ENCODE peak calls at places on chromosome 22, in seven cellular contexts. O, Q, X, H, D, N and V are unnamed samples.
A peak's percentile ranks its signal among the peaks of the same experiment; 100 is the strongest.

GRCh38 chr22:37747090-37747714 is 50.4 kb downstream of the TRIOBP start:
- DNase-seq in Q (peak; percentile 60), X (peak; percentile 84), D (no peak), O (no peak), N (no peak), H (no peak), V (no peak)

GRCh38 chr22:42430486-42431125 is 1.6 kb downstream of the NFAM1 start:
- DNase-seq in N (no peak), O (no peak), H (no peak), X (no peak), D (no peak), Q (no peak), V (no peak)

GRCh38 chr22:41499624-41500280 is 30.8 kb downstream of the ACO2 start:
- DNase-seq in Q (no peak), X (no peak), N (no peak), H (no peak), O (no peak), D (no peak), V (no peak)

GRCh38 chr22:45707605-45708004 is 36.0 kb downstream of the ATXN10 start:
- DNase-seq in D (no peak), H (no peak), Q (no peak), X (no peak), N (no peak), O (no peak), V (no peak)

GRCh38 chr22:20783844-20784723 is 10.2 kb downstream of the SERPIND1 start:
- DNase-seq in D (peak; percentile 31), N (no peak), Q (peak; percentile 59), H (peak; percentile 55), X (no peak), O (peak; percentile 52), V (no peak)

GRCh38 chr22:27648853-27649252 is 152.7 kb downstream of the MN1 start:
- DNase-seq in D (no peak), Q (no peak), X (no peak), O (no peak), H (no peak), N (no peak), V (no peak)

GRCh38 chr22:21832291-21833290 is 34.9 kb downstream of the MAPK1 start:
- DNase-seq in D (no peak), O (no peak), X (no peak), N (no peak), Q (no peak), H (no peak), V (no peak)

GRCh38 chr22:37082251-37082650 is 27.3 kb downstream of the TMPRSS6 start:
- DNase-seq in O (no peak), Q (no peak), X (no peak), D (no peak), N (no peak), H (no peak), V (no peak)

GRCh38 chr22:50524664-50525103 is 714 bp downstream of the SCO2 start:
- DNase-seq in D (no peak), H (no peak), Q (no peak), O (no peak), N (no peak), X (no peak), V (no peak)

GRCh38 chr22:50525991-50526848 is 822 bp upstream of the SCO2 start:
- DNase-seq in X (peak; percentile 88), D (peak; percentile 88), N (no peak), H (peak; percentile 66), O (peak; percentile 84), Q (peak; percentile 92), V (peak; percentile 83)

GRCh38 chr22:50526849-50527801 is 1.7 kb upstream of the SCO2 start:
- DNase-seq in O (peak; percentile 71), Q (peak; percentile 77), H (no peak), X (peak; percentile 82), D (peak; percentile 74), N (no peak), V (peak; percentile 72)

GRCh38 chr22:50523806-50524663 is 1.4 kb downstream of the SCO2 start:
- DNase-seq in H (no peak), N (no peak), X (peak; percentile 69), O (no peak), Q (peak; percentile 52), D (peak; percentile 43), V (no peak)

DNA sequence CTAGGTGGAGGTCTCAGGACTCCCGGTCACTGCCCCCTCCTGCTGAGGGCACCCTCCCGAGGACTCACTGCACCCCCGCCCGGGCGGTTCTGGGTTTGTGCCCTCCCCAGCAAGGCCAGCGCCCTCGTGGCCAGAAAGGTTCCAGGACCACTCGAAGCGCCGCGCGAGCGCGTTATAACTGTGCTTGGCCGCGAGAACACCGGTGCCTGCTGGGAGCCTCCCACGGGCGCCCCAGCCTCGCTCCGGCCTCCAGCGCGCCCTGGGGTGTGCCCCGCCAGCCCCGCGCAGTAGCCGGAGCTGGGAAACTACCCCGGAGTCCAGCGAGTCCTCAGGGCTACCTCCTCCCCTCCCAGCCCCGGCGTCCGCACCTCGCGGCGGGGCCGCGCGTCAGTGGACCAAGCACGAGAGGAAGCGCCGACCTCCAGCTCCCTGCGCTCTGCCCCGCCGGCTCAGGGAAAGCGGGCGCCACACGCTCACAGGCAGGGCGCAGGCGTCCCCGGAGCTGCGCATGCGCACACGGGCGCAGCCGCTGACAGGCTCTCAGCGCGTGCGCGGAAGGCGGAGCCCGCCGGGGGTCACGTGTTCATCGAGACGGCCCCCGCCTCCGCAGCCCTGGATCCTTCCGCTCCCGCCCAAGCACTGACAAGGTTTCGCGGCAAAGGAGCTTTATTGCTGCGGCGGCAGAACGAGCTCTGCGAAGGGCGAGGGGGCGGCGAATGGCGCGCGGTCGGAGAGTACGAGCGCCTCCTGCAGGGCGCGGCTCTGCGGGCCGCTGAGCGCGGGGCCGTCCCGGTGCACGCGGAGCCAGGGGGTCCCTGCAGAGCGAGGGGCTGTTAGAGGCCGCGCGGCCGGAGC is at the start of gene SCO2:
- DNase-seq in Q (peak; percentile 100), X (peak; percentile 98), O (peak; percentile 93), N (peak; percentile 99), D (peak; percentile 98), H (peak; percentile 97), V (peak; percentile 98)
- TF ChIP-seq POLR2AphosphoS5 in Q (peak; percentile 90), X (peak; percentile 89), O (peak; percentile 72), N (peak; percentile 92), D (peak; percentile 98), H (peak; percentile 96), V (no peak)

DNA sequence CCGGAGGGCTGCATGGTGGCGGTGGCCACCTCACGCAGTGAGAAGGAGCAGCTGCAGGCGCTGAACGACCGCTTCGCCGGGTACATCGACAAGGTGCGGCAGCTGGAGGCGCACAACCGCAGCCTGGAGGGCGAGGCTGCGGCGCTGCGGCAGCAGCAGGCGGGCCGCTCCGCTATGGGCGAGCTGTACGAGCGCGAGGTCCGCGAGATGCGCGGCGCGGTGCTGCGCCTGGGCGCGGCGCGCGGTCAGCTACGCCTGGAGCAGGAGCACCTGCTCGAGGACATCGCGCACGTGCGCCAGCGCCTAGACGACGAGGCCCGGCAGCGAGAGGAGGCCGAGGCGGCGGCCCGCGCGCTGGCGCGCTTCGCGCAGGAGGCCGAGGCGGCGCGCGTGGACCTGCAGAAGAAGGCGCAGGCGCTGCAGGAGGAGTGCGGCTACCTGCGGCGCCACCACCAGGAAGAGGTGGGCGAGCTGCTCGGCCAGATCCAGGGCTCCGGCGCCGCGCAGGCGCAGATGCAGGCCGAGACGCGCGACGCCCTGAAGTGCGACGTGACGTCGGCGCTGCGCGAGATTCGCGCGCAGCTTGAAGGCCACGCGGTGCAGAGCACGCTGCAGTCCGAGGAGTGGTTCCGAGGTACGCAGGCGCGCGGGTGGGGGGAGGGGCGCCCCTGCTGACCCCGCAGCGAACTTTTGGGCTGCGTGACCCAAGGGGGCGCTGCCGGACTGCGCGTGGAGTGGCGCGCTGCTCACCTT is 670 bp downstream of the NEFH start:
- DNase-seq in Q (peak; percentile 96), N (no peak), X (no peak), H (no peak), O (peak; percentile 85), D (no peak), V (no peak)
- TF ChIP-seq CTCF in Q (no peak), N (no peak), X (no peak), H (no peak), O (peak; percentile 33), D (no peak), V (no peak)

GRCh38 chr22:46801826-46802607 is 39.6 kb downstream of the TBC1D22A start:
- DNase-seq in D (no peak), H (no peak), O (no peak), N (no peak), X (peak; percentile 39), Q (no peak), V (no peak)

GRCh38 chr22:46803936-46804335 is 41.5 kb downstream of the TBC1D22A start:
- DNase-seq in D (no peak), X (peak; percentile 38), Q (no peak), N (no peak), H (no peak), O (no peak), V (no peak)

GRCh38 chr22:46801331-46801811 is 38.9 kb downstream of the TBC1D22A start:
- DNase-seq in N (no peak), Q (no peak), O (no peak), H (no peak), X (peak; percentile 37), D (no peak), V (no peak)

GRCh38 chr22:46802608-46803027 is 40.2 kb downstream of the TBC1D22A start:
- DNase-seq in N (no peak), Q (no peak), D (no peak), X (peak; percentile 45), H (no peak), O (no peak), V (no peak)

GRCh38 chr22:46803031-46803880 is 40.8 kb downstream of the TBC1D22A start:
- DNase-seq in X (peak; percentile 68), D (peak; percentile 58), O (peak; percentile 32), Q (peak; percentile 80), N (no peak), H (no peak), V (peak; percentile 72)
- TF ChIP-seq POLR2AphosphoS5 in X (no peak), D (no peak), O (no peak), Q (no peak), N (no peak), H (no peak), V (no peak)

GRCh38 chr22:35735622-35736021 is 17.9 kb downstream of the APOL5 start:
- DNase-seq in N (no peak), H (no peak), X (no peak), Q (no peak), O (no peak), D (no peak), V (no peak)

GRCh38 chr22:35732116-35732515 is 14.4 kb downstream of the APOL5 start:
- DNase-seq in D (no peak), N (no peak), O (no peak), Q (no peak), X (no peak), H (no peak), V (no peak)

GRCh38 chr22:35733036-35733435 is 15.4 kb downstream of the APOL5 start:
- DNase-seq in X (no peak), Q (no peak), H (no peak), D (no peak), N (no peak), O (no peak), V (no peak)

GRCh38 chr22:35734517-35734827 is 16.8 kb downstream of the APOL5 start:
- DNase-seq in X (no peak), O (no peak), N (no peak), D (no peak), H (no peak), Q (no peak), V (no peak)

GRCh38 chr22:35733742-35734516 is 16.3 kb downstream of the APOL5 start:
- DNase-seq in D (no peak), O (no peak), N (no peak), X (no peak), H (no peak), Q (no peak), V (no peak)
- TF ChIP-seq CTCF in D (no peak), O (no peak), N (no peak), X (no peak), H (no peak), Q (no peak), V (no peak)